ENCODE peak calls at places on chromosomes 12 and 14, in four cellular contexts. N is astrocyte, H is H1, T is kidney. Z is an unnamed sample.

GRCh38 chr12:132190012-132190755 is 45.9 kb downstream of the NOC4L start:
- DNase-seq in N (no peak), H (no peak), T (no peak), Z (peak; percentile 77)

GRCh38 chr12:553216-554000 is 93.7 kb downstream of the B4GALNT3 start:
- DNase-seq in N (no peak), T (no peak), H (no peak), Z (no peak)

GRCh38 chr14:101410126-101410525 is 151.2 kb upstream of the DIO3 start:
- DNase-seq in H (no peak), T (no peak), N (no peak), Z (no peak)

GRCh38 chr14:58650857-58651256 is 13.1 kb downstream of the DACT1 start:
- DNase-seq in T (no peak), N (no peak), H (no peak), Z (no peak)

GRCh38 chr12:65934480-65935115 is 110.3 kb downstream of the HMGA2 start:
- DNase-seq in N (no peak), H (no peak), T (no peak), Z (no peak)

GRCh38 chr14:56119221-56119967 is 1.2 kb downstream of the PELI2 start:
- DNase-seq in N (no peak), T (peak; percentile 91), H (no peak), Z (peak; percentile 81)

GRCh38 chr12:59007620-59008019 is 87.3 kb upstream of the LRIG3 start:
- DNase-seq in T (no peak), N (peak; percentile 1), H (no peak), Z (no peak)

GRCh38 chr12:76226956-76227355 is 121.3 kb downstream of the BBS10 start:
- DNase-seq in T (no peak), N (no peak), H (no peak), Z (no peak)

GRCh38 chr12:69214169-69214568 is 25.2 kb upstream of the CPSF6 start:
- DNase-seq in T (no peak), H (no peak), N (no peak), Z (no peak)

GRCh38 chr12:28242888-28243633 is 52.8 kb downstream of the CCDC91 start:
- DNase-seq in T (no peak), N (peak; percentile 53), H (no peak), Z (no peak)

GRCh38 chr14:105841022-105842009 is 314.9 kb downstream of the TMEM121 start:
- DNase-seq in N (no peak), H (no peak), T (peak; percentile 71), Z (peak; percentile 59)

GRCh38 chr14:68968051-68968450 is 11.1 kb downstream of the ACTN1 start:
- DNase-seq in H (no peak), N (no peak), T (no peak), Z (no peak)
- H3K4me1 ChIP-seq in H (peaks cover 11% of the 10 kb centered on the region), N (peaks cover 92% of the 10 kb centered on the region), T (peaks cover 44% of the 10 kb centered on the region), Z (peaks cover 57% of the 10 kb centered on the region)

GRCh38 chr14:82855912-82856381 is 1322.3 kb upstream of the SEL1L start:
- DNase-seq in T (no peak), N (peak; percentile 44), H (no peak), Z (no peak)
- TF ChIP-seq CTCF in T (peak; percentile 23), N (peak; percentile 35), H (peak; percentile 40), Z (peak; percentile 34)

GRCh38 chr12:54259194-54260011 is 20.5 kb downstream of the CBX5 start:
- DNase-seq in T (peak; percentile 92), H (peak; percentile 89), N (peak; percentile 78), Z (peak; percentile 78)
- H3K4me1 ChIP-seq in T (peaks cover 23% of the 10 kb centered on the region), H (peaks cover 3% of the 10 kb centered on the region), N (peaks cover 58% of the 10 kb centered on the region), Z (peaks cover 34% of the 10 kb centered on the region)

GRCh38 chr12:113306382-113306781 is 28.5 kb downstream of the SLC8B1 start:
- DNase-seq in T (no peak), H (no peak), N (peak; percentile 10), Z (no peak)

GRCh38 chr12:113315358-113315757 is 19.6 kb downstream of the SLC8B1 start:
- DNase-seq in T (no peak), N (no peak), H (no peak), Z (no peak)

GRCh38 chr12:113314121-113314529 is 20.8 kb downstream of the SLC8B1 start:
- DNase-seq in N (peak; percentile 42), H (no peak), T (no peak), Z (no peak)

GRCh38 chr12:113305281-113305856 is 29.5 kb downstream of the SLC8B1 start:
- DNase-seq in H (no peak), N (no peak), T (no peak), Z (no peak)

DNA sequence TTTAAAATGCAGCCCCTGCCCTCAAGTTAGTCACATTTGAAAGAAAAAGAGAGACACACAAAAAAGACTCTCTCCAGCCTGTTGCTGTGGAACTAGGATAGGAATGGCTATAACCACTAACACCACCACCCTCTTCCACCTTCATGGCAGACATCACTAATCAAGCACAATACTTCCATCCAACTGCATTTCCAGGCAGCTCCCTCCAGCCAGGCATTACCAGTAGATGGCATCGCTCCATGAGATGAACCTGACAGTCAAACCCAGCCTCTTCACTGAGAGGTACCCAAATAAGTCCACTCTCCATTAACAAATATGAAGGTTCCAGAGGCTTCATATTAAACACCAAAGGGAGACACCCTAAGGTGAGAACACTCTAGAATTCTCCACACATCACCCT is 24.4 kb downstream of the SLC8B1 start:
- DNase-seq in H (no peak), T (no peak), N (no peak), Z (no peak)
- TF ChIP-seq CTCF in H (peak; percentile 29), T (no peak), N (peak; percentile 10), Z (peak; percentile 12)

DNA sequence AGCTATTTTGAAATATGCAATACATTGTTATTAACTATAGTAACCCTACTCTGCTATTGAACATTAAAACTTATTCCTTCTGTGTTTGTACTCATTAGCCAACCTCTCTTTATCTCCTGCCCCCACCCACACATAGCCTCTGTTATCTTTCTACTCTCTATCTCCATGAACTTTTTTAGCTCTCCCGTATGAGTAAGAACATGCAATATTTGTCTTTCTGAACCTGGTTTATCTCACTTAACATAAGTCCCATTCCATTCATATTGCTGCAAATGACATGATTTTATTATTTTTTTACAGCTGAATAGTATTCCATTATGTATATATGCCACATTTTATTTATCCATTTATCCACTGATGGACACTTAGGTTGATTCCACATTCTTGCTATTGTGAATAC is 79.0 kb upstream of the AMIGO2 start:
- DNase-seq in N (peak; percentile 18), H (no peak), T (no peak), Z (no peak)
- H3K4me1 ChIP-seq in N (no peaks in the 10 kb centered on the region), H (no peaks in the 10 kb centered on the region), T (no peaks in the 10 kb centered on the region), Z (peaks cover 7% of the 10 kb centered on the region)